ENCODE peak calls at places on chromosomes 1 and 21, in eight cellular contexts. One of them, this sample, is unnamed.

GRCh38 chr1:43796111-43796581 is 88.8 kb downstream of the ST3GAL3 start:
- DNase-seq in nephron progenitor cell: no peak
- DNase-seq in prostate gland: no peak
- DNase-seq in GM13976: no peak
- DNase-seq in tibial nerve: no peak
- DNase-seq in ovary: no peak
- DNase-seq in MM.1S: no peak
- DNase-seq in dorsolateral prefrontal cortex: no peak
- DNase-seq in this sample: no peak

GRCh38 chr1:19559641-19560040 is 74.3 kb upstream of the CAPZB start:
- DNase-seq in dorsolateral prefrontal cortex: no peak
- DNase-seq in tibial nerve: no peak
- DNase-seq in GM13976: peak
- DNase-seq in prostate gland: no peak
- DNase-seq in MM.1S: no peak
- DNase-seq in ovary: no peak
- DNase-seq in nephron progenitor cell: no peak
- DNase-seq in this sample: no peak

GRCh38 chr1:231971397-231972233 is 345.0 kb downstream of the DISC1 start:
- DNase-seq in GM13976: no peak
- DNase-seq in dorsolateral prefrontal cortex: no peak
- DNase-seq in ovary: no peak
- DNase-seq in MM.1S: no peak
- DNase-seq in prostate gland: no peak
- DNase-seq in tibial nerve: no peak
- DNase-seq in nephron progenitor cell: no peak
- DNase-seq in this sample: no peak

GRCh38 chr1:1889847-1890505 is 911 bp downstream of the GNB1 start:
- DNase-seq in nephron progenitor cell: peak
- DNase-seq in dorsolateral prefrontal cortex: no peak
- DNase-seq in GM13976: peak
- DNase-seq in MM.1S: peak
- DNase-seq in ovary: peak
- DNase-seq in prostate gland: no peak
- DNase-seq in tibial nerve: peak
- DNase-seq in this sample: peak

GRCh38 chr1:160375788-160376524 is 9.1 kb downstream of the NHLH1 start:
- DNase-seq in nephron progenitor cell: no peak
- DNase-seq in prostate gland: no peak
- DNase-seq in dorsolateral prefrontal cortex: no peak
- DNase-seq in ovary: no peak
- DNase-seq in MM.1S: no peak
- DNase-seq in GM13976: no peak
- DNase-seq in tibial nerve: no peak
- DNase-seq in this sample: peak

GRCh38 chr1:24713176-24713575 is 32.1 kb upstream of the CLIC4 start:
- DNase-seq in ovary: no peak
- DNase-seq in GM13976: no peak
- DNase-seq in dorsolateral prefrontal cortex: no peak
- DNase-seq in nephron progenitor cell: no peak
- DNase-seq in tibial nerve: no peak
- DNase-seq in prostate gland: no peak
- DNase-seq in MM.1S: no peak
- DNase-seq in this sample: no peak

GRCh38 chr1:232965124-232965911 is 14.9 kb downstream of the NTPCR start:
- DNase-seq in tibial nerve: no peak
- DNase-seq in GM13976: no peak
- DNase-seq in dorsolateral prefrontal cortex: no peak
- DNase-seq in nephron progenitor cell: no peak
- DNase-seq in MM.1S: no peak
- DNase-seq in ovary: no peak
- DNase-seq in prostate gland: no peak
- DNase-seq in this sample: no peak

GRCh38 chr1:50417487-50417886 is 5.8 kb downstream of the DMRTA2 start:
- DNase-seq in ovary: no peak
- DNase-seq in prostate gland: no peak
- DNase-seq in MM.1S: no peak
- DNase-seq in GM13976: peak
- DNase-seq in dorsolateral prefrontal cortex: no peak
- DNase-seq in tibial nerve: no peak
- DNase-seq in nephron progenitor cell: peak
- DNase-seq in this sample: no peak

GRCh38 chr1:66275083-66275482 is 258.9 kb upstream of the SGIP1 start:
- DNase-seq in nephron progenitor cell: no peak
- DNase-seq in dorsolateral prefrontal cortex: no peak
- DNase-seq in GM13976: no peak
- DNase-seq in ovary: no peak
- DNase-seq in tibial nerve: no peak
- DNase-seq in prostate gland: no peak
- DNase-seq in MM.1S: no peak
- DNase-seq in this sample: no peak

GRCh38 chr1:244836135-244836521 is 670 bp downstream of the COX20 start:
- DNase-seq in prostate gland: no peak
- DNase-seq in MM.1S: no peak
- DNase-seq in ovary: no peak
- DNase-seq in dorsolateral prefrontal cortex: no peak
- DNase-seq in tibial nerve: peak
- DNase-seq in GM13976: no peak
- DNase-seq in nephron progenitor cell: no peak
- DNase-seq in this sample: no peak

GRCh38 chr1:85135456-85135798 is 65.4 kb downstream of the SYDE2 start:
- DNase-seq in GM13976: no peak
- DNase-seq in ovary: no peak
- DNase-seq in dorsolateral prefrontal cortex: no peak
- DNase-seq in nephron progenitor cell: no peak
- DNase-seq in prostate gland: no peak
- DNase-seq in tibial nerve: no peak
- DNase-seq in MM.1S: no peak
- DNase-seq in this sample: no peak

GRCh38 chr1:154239491-154239890 is 18.7 kb downstream of the UBAP2L start:
- DNase-seq in tibial nerve: no peak
- DNase-seq in GM13976: no peak
- DNase-seq in nephron progenitor cell: no peak
- DNase-seq in prostate gland: no peak
- DNase-seq in dorsolateral prefrontal cortex: no peak
- DNase-seq in ovary: no peak
- DNase-seq in MM.1S: no peak
- DNase-seq in this sample: no peak

GRCh38 chr1:39733161-39733560 is 5.5 kb upstream of the PPIE start:
- DNase-seq in tibial nerve: no peak
- DNase-seq in MM.1S: no peak
- DNase-seq in nephron progenitor cell: no peak
- DNase-seq in ovary: no peak
- DNase-seq in prostate gland: no peak
- DNase-seq in dorsolateral prefrontal cortex: peak
- DNase-seq in GM13976: no peak
- DNase-seq in this sample: peak

GRCh38 chr1:39738622-39739366 is at the start of gene PPIE:
- DNase-seq in prostate gland: peak
- DNase-seq in ovary: peak
- DNase-seq in GM13976: peak
- DNase-seq in dorsolateral prefrontal cortex: peak
- DNase-seq in nephron progenitor cell: peak
- DNase-seq in tibial nerve: peak
- DNase-seq in MM.1S: peak
- DNase-seq in this sample: peak

GRCh38 chr1:39732730-39733129 is 6.0 kb upstream of the PPIE start:
- DNase-seq in prostate gland: no peak
- DNase-seq in nephron progenitor cell: no peak
- DNase-seq in GM13976: no peak
- DNase-seq in ovary: no peak
- DNase-seq in tibial nerve: no peak
- DNase-seq in MM.1S: no peak
- DNase-seq in dorsolateral prefrontal cortex: no peak
- DNase-seq in this sample: no peak

GRCh38 chr1:39735731-39736130 is 3.0 kb upstream of the PPIE start:
- DNase-seq in ovary: no peak
- DNase-seq in dorsolateral prefrontal cortex: no peak
- DNase-seq in prostate gland: no peak
- DNase-seq in nephron progenitor cell: no peak
- DNase-seq in MM.1S: no peak
- DNase-seq in GM13976: no peak
- DNase-seq in tibial nerve: no peak
- DNase-seq in this sample: peak

DNA sequence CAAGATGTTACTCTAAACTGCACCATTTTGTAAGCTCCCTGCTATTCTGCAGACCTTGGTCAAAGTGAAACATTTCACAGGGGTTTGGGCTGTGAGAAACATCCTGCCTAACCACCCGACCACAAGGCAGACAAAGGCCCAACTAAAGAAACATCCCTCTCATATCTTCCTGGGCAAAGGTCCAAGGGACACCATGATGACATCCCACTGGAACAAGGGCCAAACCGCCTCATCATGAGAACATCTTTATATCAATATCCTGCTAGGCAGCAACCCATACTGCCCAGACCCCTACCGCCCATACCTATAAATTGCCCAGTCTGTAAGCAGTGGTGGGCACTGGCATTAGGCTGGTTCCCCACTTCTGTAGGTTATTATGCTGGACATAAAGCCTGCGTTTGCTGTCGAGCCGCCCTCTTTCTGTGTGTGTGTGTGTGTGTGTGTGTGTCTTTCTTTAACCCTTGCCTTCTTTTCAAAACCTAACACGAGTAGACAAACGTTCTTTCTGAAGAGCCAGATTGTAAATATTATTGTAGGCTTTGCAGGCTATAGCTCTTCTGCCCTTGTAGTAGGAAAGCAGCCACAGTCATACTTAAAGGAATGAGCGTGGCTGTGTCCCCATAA is 1.0 kb upstream of the PPIE start:
- DNase-seq in nephron progenitor cell: no peak
- DNase-seq in MM.1S: no peak
- DNase-seq in tibial nerve: no peak
- DNase-seq in dorsolateral prefrontal cortex: no peak
- DNase-seq in ovary: no peak
- DNase-seq in GM13976: no peak
- DNase-seq in prostate gland: no peak
- DNase-seq in this sample: no peak
- TF ChIP-seq CTCF in nephron progenitor cell: no peak
- TF ChIP-seq CTCF in MM.1S: no peak
- TF ChIP-seq CTCF in tibial nerve: no peak
- TF ChIP-seq CTCF in dorsolateral prefrontal cortex: no peak
- TF ChIP-seq CTCF in ovary: no peak
- TF ChIP-seq CTCF in GM13976: no peak
- TF ChIP-seq CTCF in prostate gland: no peak
- TF ChIP-seq CTCF in this sample: no peak

GRCh38 chr21:41659791-41660560 is 106.9 kb downstream of the RIPK4 start:
- DNase-seq in MM.1S: no peak
- DNase-seq in tibial nerve: peak
- DNase-seq in prostate gland: no peak
- DNase-seq in dorsolateral prefrontal cortex: no peak
- DNase-seq in GM13976: no peak
- DNase-seq in ovary: no peak
- DNase-seq in nephron progenitor cell: peak
- DNase-seq in this sample: no peak
- TF ChIP-seq CTCF in MM.1S: no peak
- TF ChIP-seq CTCF in tibial nerve: no peak
- TF ChIP-seq CTCF in prostate gland: no peak
- TF ChIP-seq CTCF in dorsolateral prefrontal cortex: no peak
- TF ChIP-seq CTCF in GM13976: no peak
- TF ChIP-seq CTCF in ovary: no peak
- TF ChIP-seq CTCF in nephron progenitor cell: no peak
- TF ChIP-seq CTCF in this sample: no peak

GRCh38 chr21:28587748-28588147 is 404.9 kb downstream of the LTN1 start:
- DNase-seq in ovary: no peak
- DNase-seq in nephron progenitor cell: no peak
- DNase-seq in dorsolateral prefrontal cortex: no peak
- DNase-seq in prostate gland: no peak
- DNase-seq in GM13976: no peak
- DNase-seq in tibial nerve: no peak
- DNase-seq in MM.1S: no peak
- DNase-seq in this sample: no peak

GRCh38 chr21:28590026-28590425 is 402.7 kb downstream of the LTN1 start:
- DNase-seq in nephron progenitor cell: no peak
- DNase-seq in prostate gland: no peak
- DNase-seq in MM.1S: no peak
- DNase-seq in ovary: no peak
- DNase-seq in dorsolateral prefrontal cortex: no peak
- DNase-seq in tibial nerve: no peak
- DNase-seq in GM13976: no peak
- DNase-seq in this sample: no peak

GRCh38 chr21:28590722-28591121 is 402.0 kb downstream of the LTN1 start:
- DNase-seq in nephron progenitor cell: no peak
- DNase-seq in ovary: no peak
- DNase-seq in tibial nerve: no peak
- DNase-seq in GM13976: no peak
- DNase-seq in prostate gland: no peak
- DNase-seq in MM.1S: no peak
- DNase-seq in dorsolateral prefrontal cortex: no peak
- DNase-seq in this sample: no peak

GRCh38 chr21:28592205-28592845 is 400.4 kb downstream of the LTN1 start:
- DNase-seq in MM.1S: no peak
- DNase-seq in ovary: no peak
- DNase-seq in dorsolateral prefrontal cortex: no peak
- DNase-seq in nephron progenitor cell: no peak
- DNase-seq in prostate gland: no peak
- DNase-seq in GM13976: no peak
- DNase-seq in tibial nerve: no peak
- DNase-seq in this sample: no peak

GRCh38 chr21:28588997-28589396 is 403.7 kb downstream of the LTN1 start:
- DNase-seq in nephron progenitor cell: no peak
- DNase-seq in ovary: no peak
- DNase-seq in prostate gland: no peak
- DNase-seq in dorsolateral prefrontal cortex: no peak
- DNase-seq in MM.1S: no peak
- DNase-seq in GM13976: no peak
- DNase-seq in tibial nerve: no peak
- DNase-seq in this sample: no peak
- TF ChIP-seq CTCF in nephron progenitor cell: no peak
- TF ChIP-seq CTCF in ovary: no peak
- TF ChIP-seq CTCF in prostate gland: no peak
- TF ChIP-seq CTCF in dorsolateral prefrontal cortex: no peak
- TF ChIP-seq CTCF in MM.1S: no peak
- TF ChIP-seq CTCF in GM13976: no peak
- TF ChIP-seq CTCF in tibial nerve: no peak
- TF ChIP-seq CTCF in this sample: no peak

GRCh38 chr1:119370748-119371147 is 2.2 kb downstream of the HAO2 start:
- DNase-seq in prostate gland: no peak
- DNase-seq in dorsolateral prefrontal cortex: no peak
- DNase-seq in nephron progenitor cell: no peak
- DNase-seq in MM.1S: no peak
- DNase-seq in ovary: no peak
- DNase-seq in tibial nerve: no peak
- DNase-seq in GM13976: no peak
- DNase-seq in this sample: no peak

GRCh38 chr1:119374208-119374877 is 5.8 kb downstream of the HAO2 start:
- DNase-seq in prostate gland: no peak
- DNase-seq in nephron progenitor cell: no peak
- DNase-seq in MM.1S: no peak
- DNase-seq in tibial nerve: no peak
- DNase-seq in dorsolateral prefrontal cortex: no peak
- DNase-seq in ovary: no peak
- DNase-seq in GM13976: no peak
- DNase-seq in this sample: peak

GRCh38 chr1:119373465-119373864 is 4.9 kb downstream of the HAO2 start:
- DNase-seq in prostate gland: no peak
- DNase-seq in tibial nerve: no peak
- DNase-seq in ovary: no peak
- DNase-seq in MM.1S: no peak
- DNase-seq in GM13976: no peak
- DNase-seq in nephron progenitor cell: no peak
- DNase-seq in dorsolateral prefrontal cortex: no peak
- DNase-seq in this sample: peak

GRCh38 chr1:119371800-119372199 is 3.2 kb downstream of the HAO2 start:
- DNase-seq in MM.1S: no peak
- DNase-seq in GM13976: no peak
- DNase-seq in ovary: no peak
- DNase-seq in nephron progenitor cell: no peak
- DNase-seq in tibial nerve: no peak
- DNase-seq in prostate gland: no peak
- DNase-seq in dorsolateral prefrontal cortex: no peak
- DNase-seq in this sample: no peak

GRCh38 chr1:119372493-119373086 is 4.0 kb downstream of the HAO2 start:
- DNase-seq in GM13976: peak
- DNase-seq in tibial nerve: no peak
- DNase-seq in MM.1S: peak
- DNase-seq in nephron progenitor cell: peak
- DNase-seq in ovary: no peak
- DNase-seq in dorsolateral prefrontal cortex: no peak
- DNase-seq in prostate gland: peak
- DNase-seq in this sample: peak
- TF ChIP-seq CTCF in GM13976: no peak
- TF ChIP-seq CTCF in tibial nerve: no peak
- TF ChIP-seq CTCF in MM.1S: peak
- TF ChIP-seq CTCF in nephron progenitor cell: peak
- TF ChIP-seq CTCF in ovary: no peak
- TF ChIP-seq CTCF in dorsolateral prefrontal cortex: no peak
- TF ChIP-seq CTCF in prostate gland: peak
- TF ChIP-seq CTCF in this sample: no peak

This sample was measured in activated CD8-positive, alpha-beta T cell treated with anti-CD3 and anti-CD28 coated beads for 36 hours.